ENCODE peak calls at places on chromosome 21, in eight cellular contexts. K, R, G, L, T, P, X and A are unnamed samples.

GRCh38 chr21:36156815-36157670 is at the start of gene DOP1B:
- DNase-seq in K (peak; percentile 79), R (no peak), G (peak; percentile 53), L (no peak), T (no peak), P (no peak), X (peak; percentile 8), A (no peak)

GRCh38 chr21:33969600-33969999 is 54.0 kb upstream of the ATP5PO start:
- DNase-seq in K (no peak), R (no peak), G (no peak), L (no peak), T (no peak), P (no peak), X (no peak), A (no peak)

GRCh38 chr21:25997788-25998611 is 172.6 kb downstream of the APP start:
- DNase-seq in K (no peak), R (peak; percentile 18), G (no peak), L (peak; percentile 22), T (no peak), P (peak; percentile 83), X (no peak), A (no peak)

GRCh38 chr21:27423073-27423472 is 456.2 kb upstream of the ADAMTS5 start:
- DNase-seq in K (peak; percentile 79), R (no peak), G (no peak), L (no peak), T (peak; percentile 39), P (peak; percentile 90), X (no peak), A (peak; percentile 89)

GRCh38 chr21:18350216-18350615 is 53.4 kb downstream of the TMPRSS15 start:
- DNase-seq in K (no peak), R (no peak), G (no peak), L (no peak), T (no peak), P (no peak), X (no peak), A (no peak)

GRCh38 chr21:36155603-36156338 is 853 bp upstream of the DOP1B start:
- DNase-seq in K (no peak), R (no peak), G (no peak), L (peak; percentile 85), T (no peak), P (peak; percentile 52), X (no peak), A (no peak)

GRCh38 chr21:36396314-36396713 is 11.1 kb downstream of the CHAF1B start:
- DNase-seq in K (peak; percentile 0), R (no peak), G (no peak), L (no peak), T (no peak), P (no peak), X (no peak), A (no peak)

GRCh38 chr21:44087426-44088400 is 19.5 kb upstream of the PWP2 start:
- DNase-seq in K (peak; percentile 59), R (no peak), G (no peak), L (no peak), T (no peak), P (no peak), X (no peak), A (no peak)

GRCh38 chr21:14995695-14996490 is 68.9 kb downstream of the NRIP1 start:
- DNase-seq in K (no peak), R (no peak), G (no peak), L (no peak), T (no peak), P (peak; percentile 13), X (no peak), A (peak; percentile 26)

GRCh38 chr21:26041441-26042180 is 129.0 kb downstream of the APP start:
- DNase-seq in K (no peak), R (no peak), G (no peak), L (no peak), T (no peak), P (peak; percentile 31), X (no peak), A (peak; percentile 6)

GRCh38 chr21:34093083-34093482 is 19.7 kb downstream of the MRPS6 start:
- DNase-seq in K (no peak), R (no peak), G (no peak), L (no peak), T (no peak), P (no peak), X (no peak), A (no peak)

GRCh38 chr21:46097826-46098286 is at the start of gene COL6A2:
- DNase-seq in K (no peak), R (peak; percentile 82), G (no peak), L (peak; percentile 90), T (peak; percentile 77), P (no peak), X (peak; percentile 53), A (no peak)
- TF ChIP-seq CTCF in K (no peak), R (peak; percentile 31), G (no peak), L (peak; percentile 55), T (peak; percentile 27), P (peak; percentile 26), X (no peak), A (peak; percentile 71)

DNA sequence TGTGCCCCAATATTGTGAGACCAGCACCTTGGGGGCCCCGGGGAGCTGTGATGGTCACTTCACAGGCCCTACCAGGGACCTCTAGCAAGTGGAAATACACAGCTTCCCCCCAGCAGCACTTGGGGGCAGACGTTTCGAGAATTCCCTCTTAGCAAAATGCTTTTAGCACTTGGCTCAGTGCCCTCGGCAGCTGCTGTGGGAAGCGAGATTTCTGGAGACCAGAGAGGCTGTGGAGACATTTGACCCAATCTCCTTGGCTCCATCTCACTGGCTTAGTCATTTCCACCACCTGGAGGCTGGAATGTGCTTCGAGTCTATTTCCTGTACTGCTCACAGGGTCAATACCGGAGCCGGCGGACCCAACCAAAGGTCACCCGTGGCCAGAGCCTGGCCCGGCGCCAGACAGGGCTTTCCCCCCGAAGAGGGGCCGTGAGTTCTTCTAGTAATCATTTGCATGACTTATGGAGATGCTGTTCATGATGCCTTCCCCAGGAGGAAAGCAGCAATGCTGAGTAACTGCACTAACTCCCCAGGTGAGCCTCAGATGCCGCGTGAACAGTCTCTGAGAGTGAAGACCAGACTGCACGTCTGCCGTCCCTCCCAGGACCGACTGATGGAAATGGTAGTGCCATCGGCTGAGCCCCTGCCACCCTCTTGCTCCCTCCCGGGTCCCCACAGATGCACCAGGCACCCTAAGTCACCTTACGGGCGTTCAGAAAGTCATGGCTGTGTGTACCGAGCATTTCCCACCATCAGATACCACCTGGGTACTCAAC is 4.4 kb upstream of the C2CD2 start:
- DNase-seq in K (no peak), R (peak; percentile 39), G (no peak), L (peak; percentile 63), T (peak; percentile 88), P (peak; percentile 74), X (peak; percentile 68), A (peak; percentile 75)
- TF ChIP-seq CTCF in K (no peak), R (peak; percentile 36), G (no peak), L (peak; percentile 34), T (peak; percentile 21), P (peak; percentile 50), X (peak; percentile 26), A (peak; percentile 72)

GRCh38 chr21:29671728-29672127 is 268.1 kb downstream of the GRIK1 start:
- DNase-seq in K (no peak), R (no peak), G (no peak), L (no peak), T (no peak), P (no peak), X (no peak), A (no peak)
- TF ChIP-seq CTCF in K (no peak), R (no peak), G (no peak), L (no peak), T (no peak), P (peak; percentile 19), X (no peak), A (peak; percentile 9)

DNA sequence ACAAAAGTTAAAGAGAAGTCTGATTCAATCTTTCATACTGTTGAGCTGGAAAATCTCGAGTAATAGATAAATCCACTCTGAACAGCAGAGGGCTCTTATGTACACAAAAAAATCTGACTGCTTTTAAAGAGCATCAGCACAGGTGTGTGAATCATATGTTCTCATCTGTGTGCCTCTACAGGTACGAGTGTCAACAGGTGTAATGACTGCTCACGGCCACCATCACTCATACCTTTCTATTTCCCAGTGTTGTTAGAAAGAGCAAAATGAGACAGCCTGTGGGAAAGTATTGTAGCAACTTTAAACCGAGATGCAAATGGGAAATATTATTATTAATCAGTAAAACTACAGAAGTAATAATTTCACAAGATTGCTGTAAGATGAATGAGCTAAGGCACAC is 49.0 kb upstream of the SCAF4 start:
- DNase-seq in K (no peak), R (no peak), G (peak; percentile 68), L (peak; percentile 54), T (no peak), P (peak; percentile 49), X (no peak), A (no peak)
- TF ChIP-seq CTCF in K (no peak), R (no peak), G (peak; percentile 50), L (peak; percentile 44), T (no peak), P (peak; percentile 33), X (peak; percentile 27), A (peak; percentile 42)